ENCODE peak calls at places on chromosome 22, in seven cellular contexts. D, S, L, K, X, Z and V are unnamed samples.

GRCh38 chr22:22235564-22235963 is 9.0 kb upstream of the VPREB1 start:
- DNase-seq in L (no peak), D (peak), S (peak), X (peak), Z (peak), K (no peak), V (no peak)

GRCh38 chr22:45731041-45731797 is 59.6 kb downstream of the ATXN10 start:
- DNase-seq in K (no peak), D (no peak), X (peak), S (peak), Z (peak), L (no peak), V (peak)

GRCh38 chr22:47225080-47225930 is 462.9 kb downstream of the TBC1D22A start:
- DNase-seq in D (no peak), L (no peak), X (no peak), K (no peak), S (no peak), Z (no peak), V (no peak)

GRCh38 chr22:45758603-45759002 is 87.0 kb downstream of the ATXN10 start:
- DNase-seq in S (no peak), D (no peak), X (no peak), K (no peak), L (no peak), Z (no peak), V (no peak)

GRCh38 chr22:49072996-49073645 is 754.6 kb downstream of the BRD1 start:
- DNase-seq in X (no peak), K (no peak), L (no peak), Z (no peak), S (no peak), D (no peak), V (no peak)

GRCh38 chr22:30860176-30861105 is 108.1 kb downstream of the MORC2 start:
- DNase-seq in K (no peak), Z (no peak), L (no peak), X (no peak), S (no peak), D (no peak), V (no peak)

GRCh38 chr22:41516462-41516861 is 27.8 kb downstream of the POLR3H start:
- DNase-seq in D (no peak), L (no peak), K (no peak), S (no peak), X (no peak), Z (no peak), V (no peak)

GRCh38 chr22:49229483-49230193 is 598.0 kb downstream of the BRD1 start:
- DNase-seq in L (no peak), K (no peak), Z (no peak), D (no peak), X (no peak), S (no peak), V (no peak)

GRCh38 chr22:47612136-47612910 is 849.9 kb downstream of the TBC1D22A start:
- DNase-seq in S (no peak), K (no peak), X (no peak), L (no peak), D (no peak), Z (no peak), V (no peak)

GRCh38 chr22:24178021-24178431 is 3.3 kb upstream of the SUSD2 start:
- DNase-seq in S (no peak), K (no peak), D (no peak), Z (no peak), X (no peak), L (no peak), V (no peak)

GRCh38 chr22:22616636-22617035 is 27.8 kb upstream of the GGTLC2 start:
- DNase-seq in L (no peak), K (no peak), X (no peak), D (no peak), S (peak), Z (peak), V (no peak)

GRCh38 chr22:46471901-46472721 is 65.3 kb downstream of the CELSR1 start:
- DNase-seq in L (no peak), X (no peak), K (no peak), D (no peak), Z (peak), S (peak), V (no peak)

GRCh38 chr22:41365425-41365824 is 16.3 kb upstream of the TEF start:
- DNase-seq in S (no peak), X (no peak), D (peak), L (no peak), K (no peak), Z (no peak), V (no peak)

GRCh38 chr22:45828836-45829235 is 148.1 kb downstream of the WNT7B start:
- DNase-seq in K (no peak), L (no peak), Z (no peak), S (no peak), X (no peak), D (no peak), V (peak)

GRCh38 chr22:23533328-23533762 is 46.7 kb downstream of the IGLL1 start:
- DNase-seq in Z (peak), S (peak), X (no peak), K (no peak), D (no peak), L (peak), V (no peak)

GRCh38 chr22:23305922-23306374 is 125.6 kb downstream of the BCR start:
- DNase-seq in S (no peak), Z (peak), X (peak), K (no peak), L (peak), D (peak), V (peak)

GRCh38 chr22:46674367-46674781 is 54.2 kb downstream of the GRAMD4 start:
- DNase-seq in K (no peak), D (peak), L (peak), S (no peak), X (peak), Z (no peak), V (no peak)

GRCh38 chr22:40043086-40043485 is 48.3 kb downstream of the FAM83F start:
- DNase-seq in L (peak), Z (peak), D (peak), K (peak), S (no peak), X (peak), V (peak)

GRCh38 chr22:40041738-40042137 is 47.0 kb downstream of the FAM83F start:
- DNase-seq in K (no peak), D (no peak), Z (no peak), L (no peak), X (no peak), S (no peak), V (no peak)

GRCh38 chr22:40043793-40044101 is 49.0 kb downstream of the FAM83F start:
- DNase-seq in L (no peak), Z (no peak), X (no peak), S (no peak), D (no peak), K (no peak), V (no peak)

GRCh38 chr22:40040927-40041326 is 46.2 kb downstream of the FAM83F start:
- DNase-seq in K (peak), X (peak), S (no peak), L (no peak), D (peak), Z (peak), V (peak)

GRCh38 chr22:40042312-40042711 is 47.6 kb downstream of the FAM83F start:
- DNase-seq in D (no peak), S (no peak), K (no peak), X (no peak), Z (no peak), L (no peak), V (no peak)
- H3K4me3 ChIP-seq in D (no peak), S (no peak), K (no peak), X (no peak), Z (no peak), L (no peak), V (no peak)

GRCh38 chr22:19959043-19959586 is 17.5 kb upstream of the TXNRD2 start:
- DNase-seq in Z (peak), L (peak), X (peak), S (no peak), K (no peak), D (peak), V (peak)

GRCh38 chr22:19958083-19959042 is 16.7 kb upstream of the TXNRD2 start:
- DNase-seq in L (peak), X (no peak), K (no peak), D (no peak), S (no peak), Z (no peak), V (peak)

GRCh38 chr22:19961201-19961580 is 19.6 kb upstream of the TXNRD2 start:
- DNase-seq in S (no peak), Z (no peak), L (no peak), K (no peak), X (no peak), D (no peak), V (no peak)

GRCh38 chr22:19960491-19961200 is 19.0 kb upstream of the TXNRD2 start:
- DNase-seq in K (no peak), Z (no peak), S (no peak), D (no peak), L (no peak), X (no peak), V (no peak)

DNA sequence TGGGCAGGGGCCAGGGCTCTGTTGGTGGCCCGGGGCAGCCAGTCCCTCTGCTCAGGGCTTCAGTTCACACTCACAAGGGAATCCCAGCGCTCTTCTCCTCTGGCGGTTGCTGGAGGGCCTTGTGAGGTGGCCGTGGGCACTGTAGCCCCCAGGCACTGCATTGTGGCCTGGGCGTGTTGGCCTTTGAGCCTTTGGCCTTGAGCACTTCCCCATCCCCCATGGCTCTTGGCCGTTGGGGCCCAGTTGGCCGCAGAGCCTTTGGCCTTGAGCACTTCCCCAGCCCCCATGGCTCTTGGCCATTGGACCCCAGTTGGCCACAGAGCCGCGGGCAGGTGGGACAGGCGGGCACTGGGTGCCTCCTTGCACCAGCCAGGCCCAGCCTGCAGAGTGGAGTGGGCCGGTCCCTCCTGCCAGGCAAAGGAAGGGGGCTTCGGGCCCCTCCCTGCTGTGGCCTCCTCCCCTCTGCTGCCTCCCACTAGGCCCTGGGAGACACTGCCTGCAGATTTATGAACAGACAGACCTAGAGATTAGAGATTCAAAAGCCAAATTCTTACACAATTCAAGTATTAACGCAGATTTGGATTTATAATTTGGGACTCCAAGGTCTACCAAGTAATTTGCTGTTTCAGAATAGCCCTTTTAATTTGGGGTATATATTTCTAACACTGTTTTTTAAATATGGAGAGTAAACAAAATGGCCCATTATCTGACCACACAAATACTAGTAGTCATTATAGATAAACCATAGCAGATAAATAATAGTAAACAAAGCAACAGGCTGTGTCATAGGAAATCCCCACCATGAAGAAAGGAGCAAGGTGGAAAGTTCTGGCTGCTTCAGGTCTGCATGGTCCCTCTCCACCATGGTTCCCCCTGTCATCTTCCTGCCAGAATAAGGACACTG is 18.2 kb upstream of the TXNRD2 start:
- DNase-seq in S (no peak), D (no peak), Z (no peak), K (no peak), X (no peak), L (peak), V (no peak)
- H3K4me3 ChIP-seq in S (no peak), D (no peak), Z (no peak), K (no peak), X (no peak), L (peak), V (no peak)

DNA sequence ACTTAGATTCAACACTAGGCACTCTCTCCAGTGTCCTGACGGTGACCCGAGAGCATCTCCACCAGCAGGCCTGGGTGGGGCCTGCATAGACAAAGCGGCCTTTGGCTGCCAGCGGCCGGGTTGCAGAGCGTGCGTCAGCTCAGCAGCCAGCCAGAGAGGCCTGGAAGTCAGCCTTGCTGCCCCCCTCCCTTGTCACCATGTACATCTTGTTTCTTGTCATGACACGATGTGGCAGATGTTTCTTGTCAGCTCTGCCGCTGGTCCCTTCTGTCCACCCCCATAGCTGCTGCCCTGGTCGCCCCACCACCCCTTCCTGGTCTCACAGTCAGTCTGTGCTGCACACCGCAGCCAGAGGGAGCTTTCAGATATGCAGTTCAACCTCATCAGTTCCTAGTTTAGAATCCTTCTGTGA is 33.1 kb upstream of the CBX7 start:
- DNase-seq in S (no peak), X (no peak), L (no peak), Z (no peak), K (no peak), D (no peak), V (peak)
- H3K4me3 ChIP-seq in S (no peak), X (no peak), L (no peak), Z (no peak), K (no peak), D (no peak), V (no peak)

GRCh38 chr22:20437253-20438065 is at the start of gene SCARF2:
- DNase-seq in Z (no peak), S (no peak), K (no peak), D (peak), L (peak), X (peak), V (peak)

GRCh38 chr22:20438678-20439492 is 1.3 kb upstream of the SCARF2 start:
- DNase-seq in X (no peak), Z (no peak), S (peak), D (no peak), K (no peak), L (no peak), V (no peak)

GRCh38 chr22:20439556-20439927 is 1.9 kb upstream of the SCARF2 start:
- DNase-seq in L (no peak), D (no peak), Z (no peak), X (no peak), S (no peak), K (no peak), V (no peak)

GRCh38 chr22:20436309-20437252 is 1.0 kb downstream of the SCARF2 start:
- DNase-seq in Z (no peak), L (no peak), X (no peak), K (no peak), D (no peak), S (no peak), V (peak)

GRCh38 chr22:20438066-20438677 is 547 bp upstream of the SCARF2 start:
- DNase-seq in K (no peak), S (no peak), L (peak), Z (no peak), D (no peak), X (no peak), V (peak)
- H3K4me3 ChIP-seq in K (peak), S (no peak), L (peak), Z (no peak), D (no peak), X (peak), V (peak)

DNA sequence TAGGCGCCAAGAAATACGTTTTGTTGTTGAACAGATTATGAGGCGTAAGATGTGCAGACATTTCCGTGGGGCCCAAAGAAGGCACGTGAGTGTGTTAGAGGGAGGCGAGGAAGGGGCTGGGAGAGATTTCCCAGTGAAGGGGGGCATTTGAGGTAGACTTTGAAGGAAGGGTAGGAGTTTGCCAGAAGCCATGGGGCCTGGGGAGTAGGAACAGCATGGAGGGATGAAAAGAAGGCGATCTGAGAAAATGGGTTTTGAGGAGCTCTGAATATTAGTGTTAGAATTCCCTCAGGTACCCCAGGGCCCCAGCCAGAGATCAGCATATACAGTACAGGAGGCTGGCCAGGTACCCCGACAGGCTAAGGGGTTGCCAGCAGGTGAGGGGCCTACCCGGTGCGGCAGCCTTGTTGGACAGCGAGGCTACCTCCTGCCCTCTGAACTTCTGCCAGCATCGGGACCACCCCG is 414 bp upstream of the MIEF1 start:
- DNase-seq in D (no peak), Z (no peak), L (no peak), K (no peak), X (no peak), S (no peak), V (no peak)
- H3K4me3 ChIP-seq in D (peak), Z (peak), L (peak), K (peak), X (peak), S (peak), V (peak)

GRCh38 chr22:32827061-32827602 is 25.6 kb downstream of the TIMP3 start:
- DNase-seq in D (no peak), K (no peak), L (no peak), S (no peak), Z (peak), X (no peak), V (no peak)
- H3K4me3 ChIP-seq in D (no peak), K (no peak), L (no peak), S (no peak), Z (no peak), X (no peak), V (no peak)

GRCh38 chr22:39246217-39246616 is 1.4 kb upstream of the PDGFB start:
- DNase-seq in L (no peak), D (no peak), K (no peak), Z (no peak), S (no peak), X (no peak), V (no peak)

GRCh38 chr22:39245130-39246039 is 603 bp upstream of the PDGFB start:
- DNase-seq in D (no peak), S (peak), Z (no peak), X (no peak), L (no peak), K (no peak), V (no peak)

GRCh38 chr22:39244073-39244495 is 698 bp downstream of the PDGFB start:
- DNase-seq in X (no peak), D (peak), K (no peak), S (peak), Z (peak), L (no peak), V (no peak)

GRCh38 chr22:39243443-39244072 is 1.2 kb downstream of the PDGFB start:
- DNase-seq in K (no peak), L (no peak), S (peak), X (no peak), D (peak), Z (peak), V (no peak)

DNA sequence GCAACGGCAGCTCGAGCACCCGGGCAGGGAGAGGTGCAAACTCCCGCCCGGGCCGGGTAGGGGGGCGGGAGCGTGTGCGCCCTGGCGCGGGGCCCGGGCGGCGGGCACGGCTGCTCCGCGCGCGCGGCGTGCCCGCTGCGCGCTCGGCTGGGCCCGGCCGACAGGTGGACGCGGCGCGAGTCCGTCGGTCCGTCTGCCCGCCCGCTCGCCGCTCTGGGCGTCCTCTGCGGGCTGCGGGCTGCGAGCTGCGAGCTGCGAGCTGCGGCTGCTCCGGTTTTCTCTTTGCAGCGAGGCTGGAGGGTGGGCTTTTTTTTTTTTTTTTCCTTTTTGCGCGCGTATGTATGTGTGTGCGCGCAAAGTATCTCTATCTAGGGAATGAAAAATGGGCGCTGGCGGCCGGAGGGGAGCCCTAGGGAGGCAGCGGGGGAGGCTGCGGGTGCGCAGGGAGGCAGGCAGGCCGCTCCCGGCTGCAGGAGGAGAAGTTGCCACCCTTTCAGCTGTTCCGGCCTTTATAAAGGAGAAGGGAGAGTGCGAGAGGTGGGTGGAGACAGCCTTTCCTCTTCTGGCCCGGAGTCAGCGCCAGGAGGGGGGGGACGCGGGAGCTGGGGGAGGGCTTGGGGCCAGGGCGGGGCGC is at the start of gene PDGFB:
- DNase-seq in X (peak), Z (peak), K (no peak), S (peak), L (no peak), D (peak), V (no peak)
- H3K4me3 ChIP-seq in X (no peak), Z (peak), K (peak), S (peak), L (peak), D (peak), V (peak)

DNA sequence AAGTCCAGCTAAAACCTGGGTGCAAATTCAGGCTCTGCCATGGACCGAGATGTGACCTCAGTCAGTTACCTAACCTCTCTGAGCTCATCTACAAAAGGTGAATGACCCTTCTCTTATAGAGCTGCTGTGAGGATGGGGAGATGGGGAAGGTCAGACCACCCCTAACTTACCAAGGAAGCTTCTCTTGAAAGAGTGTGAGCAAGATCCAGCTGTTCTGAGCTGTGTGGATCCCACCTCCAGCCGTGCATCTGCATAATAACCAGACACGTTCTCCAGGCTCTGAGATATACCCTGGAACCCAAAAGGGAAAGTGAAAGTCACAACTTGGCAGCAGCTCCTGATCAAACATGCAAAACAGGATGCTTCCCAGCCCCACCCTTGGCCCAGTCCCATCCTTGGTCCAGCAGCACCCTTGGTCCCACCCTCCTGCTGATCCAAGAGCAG is at the start of gene APOL3:
- DNase-seq in X (peak), S (no peak), K (no peak), D (peak), Z (peak), L (peak), V (peak)
- H3K4me3 ChIP-seq in X (peak), S (no peak), K (no peak), D (no peak), Z (no peak), L (peak), V (peak)

GRCh38 chr22:50683994-50684371 is 11.4 kb downstream of the SHANK3 start:
- DNase-seq in D (no peak), Z (no peak), X (no peak), S (no peak), K (no peak), L (no peak), V (no peak)
- H3K4me3 ChIP-seq in D (no peak), Z (no peak), X (no peak), S (no peak), K (no peak), L (no peak), V (no peak)

GRCh38 chr22:26711205-26711958 is 54.0 kb downstream of the MIAT start:
- DNase-seq in K (no peak), Z (no peak), L (no peak), D (no peak), X (peak), S (no peak), V (peak)

GRCh38 chr22:26715392-26715939 is 58.1 kb downstream of the MIAT start:
- DNase-seq in X (no peak), K (no peak), Z (no peak), D (no peak), L (no peak), S (no peak), V (no peak)

GRCh38 chr22:26712158-26712557 is 54.8 kb downstream of the MIAT start:
- DNase-seq in X (no peak), K (no peak), Z (no peak), L (no peak), D (no peak), S (no peak), V (no peak)

GRCh38 chr22:26714971-26715370 is 57.6 kb downstream of the MIAT start:
- DNase-seq in D (no peak), S (no peak), Z (no peak), K (no peak), L (no peak), X (no peak), V (no peak)

GRCh38 chr22:26713823-26714449 is 56.5 kb downstream of the MIAT start:
- DNase-seq in L (peak), Z (peak), K (no peak), D (no peak), S (peak), X (no peak), V (peak)
- H3K4me3 ChIP-seq in L (no peak), Z (no peak), K (no peak), D (no peak), S (no peak), X (no peak), V (peak)